ENCODE peak calls at places on chromosomes 2 and 18, in five cellular contexts. R is sigmoid colon, N is heart left ventricle, I is suprapubic skin, M is HepG2. P is an unnamed sample. For H3K36me3 and H3K4me1, the result is how much of the 10 kb centered on the place peaks cover.

GRCh38 chr2:19176977-19177376 is 181.4 kb downstream of the OSR1 start:
- DNase-seq in R (no peak), N (no peak), I (no peak), M (no peak), P (no peak)

GRCh38 chr2:186820303-186820702 is 28.7 kb downstream of the ZSWIM2 start:
- DNase-seq in R (no peak), N (no peak), I (no peak), M (no peak), P (no peak)

GRCh38 chr2:96065381-96065930 is 30.7 kb upstream of the GPAT2 start:
- DNase-seq in R (no peak), N (no peak), I (no peak), M (no peak), P (peak)

GRCh38 chr18:59057969-59058368 is 81.7 kb upstream of the SEC11C start:
- DNase-seq in R (no peak), N (no peak), I (no peak), M (no peak), P (no peak)

GRCh38 chr18:52341617-52342381 is 1.8 kb downstream of the DCC start:
- DNase-seq in R (no peak), N (no peak), I (no peak), M (no peak), P (no peak)

GRCh38 chr18:65753520-65753919 is 2.7 kb downstream of the CDH7 start:
- DNase-seq in R (no peak), N (no peak), I (no peak), M (peak), P (no peak)

GRCh38 chr2:22600166-22600565 is 784.8 kb upstream of the KLHL29 start:
- DNase-seq in R (no peak), N (no peak), I (no peak), M (no peak), P (no peak)

GRCh38 chr18:57942493-57942892 is 101.5 kb upstream of the NEDD4L start:
- DNase-seq in R (no peak), N (no peak), I (no peak), M (no peak), P (no peak)

GRCh38 chr2:191382801-191383200 is 137.6 kb downstream of the MYO1B start:
- DNase-seq in R (no peak), N (no peak), I (no peak), M (peak), P (peak)

GRCh38 chr2:152506843-152507242 is 171.9 kb downstream of the FMNL2 start:
- DNase-seq in R (no peak), N (no peak), I (no peak), M (no peak), P (no peak)

GRCh38 chr2:28322887-28323483 is 69.7 kb upstream of the FOSL2 start:
- DNase-seq in R (peak), N (no peak), I (no peak), M (no peak), P (no peak)

GRCh38 chr2:100857915-100858314 is 38.0 kb downstream of the NPAS2 start:
- DNase-seq in R (no peak), N (no peak), I (no peak), M (no peak), P (no peak)

GRCh38 chr2:174339971-174340399 is 5.2 kb downstream of the SP9 start:
- DNase-seq in R (no peak), N (no peak), I (peak), M (no peak), P (no peak)

GRCh38 chr2:212843409-212844199 is 305.0 kb upstream of the ERBB4 start:
- DNase-seq in R (no peak), N (no peak), I (no peak), M (no peak), P (no peak)

GRCh38 chr2:129233751-129234406 is 745.6 kb upstream of the RAB6C start:
- DNase-seq in R (no peak), N (no peak), I (no peak), M (no peak), P (no peak)

GRCh38 chr18:8946046-8946838 is 156.3 kb upstream of the NDUFV2 start:
- DNase-seq in R (no peak), N (no peak), I (no peak), M (no peak), P (no peak)

GRCh38 chr2:237167934-237168333 is 82.2 kb downstream of the COPS8 start:
- DNase-seq in R (no peak), N (no peak), I (no peak), M (no peak), P (no peak)

GRCh38 chr18:45993441-45993840 is 26.3 kb upstream of the EPG5 start:
- DNase-seq in R (no peak), N (no peak), I (no peak), M (no peak), P (no peak)

GRCh38 chr2:8086342-8086741 is 595.5 kb upstream of the ID2 start:
- DNase-seq in R (no peak), N (no peak), I (no peak), M (no peak), P (no peak)

GRCh38 chr2:99572380-99572779 is 82.6 kb upstream of the REV1 start:
- DNase-seq in R (no peak), N (no peak), I (no peak), M (no peak), P (no peak)

GRCh38 chr2:108396845-108397244 is 19.1 kb downstream of the SULT1C4 start:
- DNase-seq in R (no peak), N (no peak), I (no peak), M (peak), P (no peak)

GRCh38 chr2:203808041-203808750 is 59.4 kb upstream of the CTLA4 start:
- DNase-seq in R (no peak), N (no peak), I (no peak), M (no peak), P (no peak)

GRCh38 chr2:140988597-140988996 is 1142.2 kb downstream of the LRP1B start:
- DNase-seq in R (no peak), N (no peak), I (no peak), M (no peak), P (no peak)

GRCh38 chr2:218272531-218273212 is 2.4 kb downstream of the PNKD start:
- DNase-seq in R (peak), N (peak), I (peak), M (peak), P (peak)
- TF ChIP-seq POLR2A in R (no peak), N (peak), I (no peak), M (peak), P (no peak)

GRCh38 chr18:74478876-74479275 is 17.3 kb upstream of the CNDP2 start:
- DNase-seq in R (no peak), N (no peak), I (no peak), M (no peak), P (no peak)

GRCh38 chr18:74476154-74476553 is 19.0 kb upstream of the DIPK1C start:
- DNase-seq in R (no peak), N (no peak), I (no peak), M (peak), P (no peak)

GRCh38 chr18:74478316-74478715 is 17.8 kb upstream of the CNDP2 start:
- DNase-seq in R (no peak), N (no peak), I (no peak), M (no peak), P (no peak)

GRCh38 chr18:74479486-74480148 is 16.5 kb upstream of the CNDP2 start:
- DNase-seq in R (no peak), N (no peak), I (no peak), M (no peak), P (no peak)

GRCh38 chr18:74477771-74478170 is 18.4 kb upstream of the CNDP2 start:
- DNase-seq in R (no peak), N (no peak), I (no peak), M (no peak), P (no peak)
- H3K36me3 ChIP-seq in R (under half), N (under half), I (under half), M (under half), P (under half)

GRCh38 chr2:205765147-205765546 is 82.8 kb downstream of the NRP2 start:
- DNase-seq in R (no peak), N (no peak), I (no peak), M (no peak), P (no peak)
- H3K4me1 ChIP-seq in R (half or more), N (under half), I (under half), M (under half), P (under half)

GRCh38 chr2:9251154-9252001 is 44.8 kb downstream of the ASAP2 start:
- DNase-seq in R (no peak), N (no peak), I (peak), M (no peak), P (no peak)
- TF ChIP-seq POLR2A in R (no peak), N (no peak), I (no peak), M (no peak), P (no peak)

GRCh38 chr2:241720560-241720959 is 13.9 kb upstream of the D2HGDH start:
- DNase-seq in R (no peak), N (no peak), I (no peak), M (no peak), P (no peak)

GRCh38 chr2:241722896-241723454 is 11.5 kb upstream of the D2HGDH start:
- DNase-seq in R (no peak), N (no peak), I (no peak), M (no peak), P (no peak)

GRCh38 chr2:241721852-241722251 is 12.6 kb upstream of the D2HGDH start:
- DNase-seq in R (no peak), N (no peak), I (no peak), M (no peak), P (no peak)

GRCh38 chr2:241719093-241719492 is 15.3 kb upstream of the D2HGDH start:
- DNase-seq in R (no peak), N (no peak), I (no peak), M (no peak), P (no peak)

DNA sequence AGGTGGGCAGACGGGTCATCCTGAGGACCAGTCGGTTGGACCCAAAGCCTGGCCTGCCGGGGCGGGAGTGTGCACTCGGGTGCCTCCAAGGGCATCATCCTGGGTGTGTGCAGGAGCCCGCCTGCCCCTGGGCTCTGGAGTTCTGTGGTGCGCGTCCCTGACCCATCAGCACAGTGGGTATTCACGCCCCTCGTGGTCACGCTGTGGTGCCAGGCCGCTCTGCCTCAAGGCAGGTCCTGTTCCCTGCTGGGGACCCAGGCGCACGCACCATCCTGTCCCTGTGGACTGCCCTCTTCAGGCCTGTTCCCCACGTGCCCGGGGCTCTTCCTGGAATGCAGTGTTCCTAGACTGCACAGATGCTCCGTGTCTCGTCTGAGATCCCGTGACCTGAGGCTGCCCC is 14.3 kb upstream of the D2HGDH start:
- DNase-seq in R (no peak), N (no peak), I (no peak), M (no peak), P (no peak)
- H3K36me3 ChIP-seq in R (under half), N (half or more), I (half or more), M (half or more), P (under half)

GRCh38 chr2:46304635-46305034 is 7.4 kb downstream of the EPAS1 start:
- DNase-seq in R (no peak), N (no peak), I (no peak), M (no peak), P (no peak)
- H3K4me1 ChIP-seq in R (under half), N (half or more), I (half or more), M (half or more), P (under half)

DNA sequence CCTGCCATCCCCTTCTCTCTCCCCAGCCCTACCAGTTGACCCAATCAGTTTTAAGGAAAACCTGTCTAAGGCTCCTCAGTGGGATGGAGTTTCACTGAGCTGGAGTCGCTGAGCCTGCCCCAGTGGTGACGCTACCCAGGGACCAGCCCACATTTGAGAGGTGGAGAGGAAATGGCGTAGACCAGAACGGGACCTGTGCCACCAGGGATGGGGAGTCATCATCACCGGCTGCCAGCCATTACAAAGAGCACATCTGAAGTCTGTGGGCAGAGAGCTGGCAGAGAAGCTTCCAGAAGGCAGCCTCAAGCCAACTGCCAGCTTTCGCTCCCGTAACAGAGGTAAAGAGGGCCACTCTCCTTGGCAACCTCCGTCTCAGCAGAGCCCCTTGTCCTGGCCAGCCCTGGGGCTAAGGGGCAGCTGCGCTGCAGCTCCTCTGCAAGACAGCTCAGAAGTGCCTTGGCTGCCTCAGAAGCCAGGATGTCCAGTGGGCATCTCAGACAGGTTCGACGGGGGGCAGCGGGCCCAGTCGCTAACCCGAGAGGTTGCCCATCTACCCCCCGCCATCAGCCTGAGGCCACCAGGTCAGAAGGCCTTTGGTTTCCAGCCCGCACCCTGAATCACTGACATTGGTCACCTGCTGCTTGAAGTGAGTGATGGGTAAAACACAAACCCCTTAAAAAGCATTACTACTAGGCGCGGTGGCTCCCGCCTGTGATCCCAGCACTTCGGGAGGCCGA is 15.4 kb downstream of the SDC1 start:
- DNase-seq in R (no peak), N (no peak), I (no peak), M (no peak), P (peak)
- TF ChIP-seq POLR2A in R (no peak), N (no peak), I (no peak), M (no peak), P (peak)

GRCh38 chr2:235811446-235812184 is 317.8 kb downstream of the AGAP1 start:
- DNase-seq in R (no peak), N (no peak), I (no peak), M (no peak), P (no peak)

GRCh38 chr2:235813398-235813797 is 319.6 kb downstream of the AGAP1 start:
- DNase-seq in R (no peak), N (no peak), I (no peak), M (no peak), P (no peak)

GRCh38 chr2:235810297-235810696 is 316.5 kb downstream of the AGAP1 start:
- DNase-seq in R (no peak), N (no peak), I (no peak), M (no peak), P (no peak)

GRCh38 chr2:235808366-235808765 is 314.5 kb downstream of the AGAP1 start:
- DNase-seq in R (no peak), N (no peak), I (no peak), M (no peak), P (no peak)

GRCh38 chr2:235812185-235812670 is 318.4 kb downstream of the AGAP1 start:
- DNase-seq in R (no peak), N (no peak), I (no peak), M (no peak), P (no peak)
- H3K36me3 ChIP-seq in R (under half), N (half or more), I (half or more), M (half or more), P (under half)

GRCh38 chr2:134193006-134193405 is 60.9 kb upstream of the MGAT5 start:
- DNase-seq in R (no peak), N (no peak), I (no peak), M (no peak), P (no peak)

GRCh38 chr2:134189009-134189717 is 64.7 kb upstream of the MGAT5 start:
- DNase-seq in R (no peak), N (no peak), I (no peak), M (no peak), P (no peak)

GRCh38 chr2:134190062-134190806 is 63.6 kb upstream of the MGAT5 start:
- DNase-seq in R (no peak), N (no peak), I (no peak), M (no peak), P (no peak)

GRCh38 chr2:134191835-134192234 is 62.0 kb upstream of the MGAT5 start:
- DNase-seq in R (no peak), N (no peak), I (no peak), M (no peak), P (no peak)

DNA sequence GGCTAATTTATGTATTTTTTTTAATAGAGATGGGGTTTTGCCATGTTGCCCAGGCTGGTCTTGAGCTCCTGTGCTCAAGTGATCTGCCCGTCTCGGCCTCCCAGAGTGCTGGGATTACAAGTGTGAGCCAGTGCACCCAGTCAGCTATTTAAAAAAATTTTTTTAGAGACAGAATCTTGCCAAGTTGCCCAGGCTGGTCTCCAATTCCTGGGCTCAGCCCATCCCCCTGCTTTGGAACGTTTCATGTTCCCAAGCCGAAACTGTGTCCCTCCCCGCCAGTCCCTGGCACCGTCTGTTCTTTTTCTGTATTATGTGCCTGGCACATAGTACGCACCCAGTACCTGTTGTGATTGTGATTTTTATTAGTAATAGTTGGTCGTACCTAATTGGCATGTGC is 63.1 kb upstream of the MGAT5 start:
- DNase-seq in R (no peak), N (no peak), I (no peak), M (no peak), P (no peak)
- H3K4me1 ChIP-seq in R (under half), N (under half), I (under half), M (under half), P (under half)